ENCODE peak calls at places on chromosome 16, in six cellular contexts. C is SK-N-SH, L is GM12878, H is K562, F is HepG2, E is HCT116. K is an unnamed sample.
A peak's percentile ranks its signal among the peaks of the same experiment; 100 is the strongest.

GRCh38 chr16:77805403-77805802 is 17.0 kb downstream of the VAT1L start:
- DNase-seq in L (no peak), H (no peak), E (no peak), F (no peak), C (peak; percentile 34), K (no peak)

GRCh38 chr16:84661418-84662060 is 13.2 kb downstream of the KLHL36 start:
- DNase-seq in E (no peak), F (no peak), C (no peak), H (no peak), L (no peak), K (no peak)

GRCh38 chr16:54720259-54720658 is 210.4 kb upstream of the IRX5 start:
- DNase-seq in L (no peak), C (no peak), H (no peak), F (peak; percentile 7), E (no peak), K (no peak)

GRCh38 chr16:66306366-66307150 is 59.9 kb upstream of the CDH5 start:
- DNase-seq in H (no peak), E (no peak), C (no peak), L (no peak), F (no peak), K (no peak)

GRCh38 chr16:69187387-69187890 is 475 bp downstream of the SNTB2 start:
- DNase-seq in E (no peak), F (no peak), C (peak; percentile 87), L (no peak), H (peak; percentile 45), K (no peak)

GRCh38 chr16:82824408-82824807 is 197.6 kb downstream of the CDH13 start:
- DNase-seq in H (peak; percentile 1), E (no peak), C (no peak), F (no peak), L (no peak), K (no peak)

GRCh38 chr16:82938108-82938507 is 311.3 kb downstream of the CDH13 start:
- DNase-seq in L (no peak), H (no peak), E (no peak), F (no peak), C (no peak), K (no peak)

GRCh38 chr16:51939371-51940005 is 607.5 kb downstream of the TOX3 start:
- DNase-seq in H (no peak), L (no peak), E (no peak), C (peak; percentile 68), F (no peak), K (no peak)

GRCh38 chr16:19884611-19885455 is at the start of gene GPRC5B:
- DNase-seq in C (peak; percentile 91), E (no peak), H (peak; percentile 62), F (no peak), L (no peak), K (no peak)

GRCh38 chr16:85457366-85457765 is 155.8 kb upstream of the GSE1 start:
- DNase-seq in E (no peak), H (no peak), C (no peak), L (no peak), F (no peak), K (no peak)

GRCh38 chr16:77043076-77043475 is 147.9 kb upstream of the MON1B start:
- DNase-seq in H (peak; percentile 7), F (no peak), L (no peak), C (peak; percentile 39), E (peak; percentile 8), K (no peak)

GRCh38 chr16:82852388-82852998 is 225.7 kb downstream of the CDH13 start:
- DNase-seq in L (no peak), H (no peak), E (no peak), F (no peak), C (no peak), K (no peak)

GRCh38 chr16:69904495-69905170 is 46.5 kb upstream of the CLEC18A start:
- DNase-seq in F (no peak), C (no peak), L (no peak), H (peak; percentile 14), E (no peak), K (no peak)

GRCh38 chr16:30356401-30357084 is 1.4 kb upstream of the CD2BP2 start:
- DNase-seq in L (no peak), F (no peak), E (no peak), H (no peak), C (peak; percentile 52), K (no peak)

GRCh38 chr16:72945081-72945480 is 102.8 kb downstream of the ZFHX3 start:
- DNase-seq in H (no peak), L (no peak), E (no peak), F (no peak), C (no peak), K (no peak)

GRCh38 chr16:8370374-8371015 is 219.8 kb downstream of the TMEM114 start:
- DNase-seq in L (no peak), H (peak; percentile 5), C (no peak), F (peak; percentile 28), E (no peak), K (peak; percentile 5)

GRCh38 chr16:30184430-30185140 is 1.2 kb downstream of the CORO1A start:
- DNase-seq in H (no peak), F (no peak), E (no peak), C (peak; percentile 67), L (peak; percentile 28), K (peak; percentile 46)

GRCh38 chr16:30958164-30959083 is 870 bp downstream of the SETD1A start:
- DNase-seq in C (peak; percentile 93), L (no peak), H (peak; percentile 74), E (peak; percentile 35), F (peak; percentile 71), K (peak; percentile 77)

GRCh38 chr16:29849505-29849904 is 13.5 kb downstream of the CDIPT start:
- DNase-seq in H (no peak), L (no peak), E (no peak), F (no peak), C (no peak), K (no peak)

GRCh38 chr16:83158320-83158957 is 531.7 kb downstream of the CDH13 start:
- DNase-seq in F (no peak), L (no peak), E (no peak), H (no peak), C (no peak), K (no peak)

GRCh38 chr16:81600275-81600674 is 155.7 kb downstream of the CMIP start:
- DNase-seq in F (peak; percentile 84), H (no peak), E (no peak), L (no peak), C (peak; percentile 81), K (no peak)

GRCh38 chr16:11994187-11995119 is 17.9 kb downstream of the SNX29 start:
- DNase-seq in H (peak; percentile 22), E (no peak), F (peak; percentile 35), L (no peak), C (no peak), K (no peak)

GRCh38 chr16:48395375-48395774 is 10.2 kb upstream of the SIAH1 start:
- DNase-seq in E (no peak), L (no peak), F (no peak), H (no peak), C (no peak), K (no peak)

GRCh38 chr16:24534634-24535033 is 4.7 kb upstream of the RBBP6 start:
- DNase-seq in L (no peak), F (peak; percentile 59), E (no peak), H (no peak), C (no peak), K (no peak)

GRCh38 chr16:84461029-84461415 is 43.4 kb downstream of the MEAK7 start:
- DNase-seq in H (no peak), L (no peak), C (no peak), E (no peak), F (no peak), K (no peak)

GRCh38 chr16:48385272-48385953 is at the start of gene SIAH1:
- DNase-seq in L (no peak), F (peak; percentile 71), E (no peak), C (peak; percentile 98), H (peak; percentile 91), K (peak; percentile 50)

GRCh38 chr16:24717411-24717810 is 12.0 kb upstream of the TNRC6A start:
- DNase-seq in H (no peak), E (no peak), L (no peak), F (no peak), C (no peak), K (no peak)

DNA sequence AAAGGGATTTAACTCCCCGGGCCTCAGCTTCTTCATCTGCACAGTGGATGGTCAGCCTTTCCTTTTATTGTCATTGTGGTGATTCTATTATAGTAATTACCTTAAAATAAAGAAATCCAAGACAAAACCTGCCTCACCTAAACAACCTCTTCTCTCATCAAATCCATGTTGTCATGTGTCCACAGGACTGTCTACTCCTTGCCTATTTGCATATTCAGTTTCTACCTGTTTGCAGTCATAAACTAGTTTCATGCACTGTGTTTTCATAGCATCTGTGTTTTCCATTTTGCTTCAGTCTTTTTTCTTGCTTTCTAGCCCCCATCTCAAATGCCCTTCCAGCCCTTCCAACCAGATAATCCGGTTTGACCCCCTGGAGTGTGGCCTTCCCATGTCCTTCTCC is 44.3 kb upstream of the CPNE2 start:
- DNase-seq in F (no peak), E (no peak), L (no peak), C (no peak), H (no peak), K (no peak)
- H3K36me3 ChIP-seq in F (no peaks in the 10 kb centered on the region), E (no peaks in the 10 kb centered on the region), L (peaks cover 17% of the 10 kb centered on the region), C (no peaks in the 10 kb centered on the region), H (no peaks in the 10 kb centered on the region), K (no peaks in the 10 kb centered on the region)

GRCh38 chr16:2981177-2981898 is 1.1 kb upstream of the PKMYT1 start:
- DNase-seq in H (peak; percentile 89), E (no peak), C (no peak), L (no peak), F (peak; percentile 72), K (no peak)
- TF ChIP-seq JUND in H (peak; percentile 54), E (no peak), C (no peak), L (no peak), F (no peak), K (no peak)

GRCh38 chr16:787261-787966 is 767 bp downstream of the RPUSD1 start:
- DNase-seq in H (peak; percentile 39), E (no peak), C (no peak), L (no peak), F (no peak), K (no peak)
- H3K36me3 ChIP-seq in H (peaks cover 59% of the 10 kb centered on the region), E (peaks cover 5% of the 10 kb centered on the region), C (peaks cover 16% of the 10 kb centered on the region), L (peaks cover 18% of the 10 kb centered on the region), F (peaks cover 5% of the 10 kb centered on the region), K (peaks cover 29% of the 10 kb centered on the region)

GRCh38 chr16:75130150-75130771 is 13.7 kb upstream of the LDHD start:
- DNase-seq in C (no peak), E (no peak), L (no peak), H (peak; percentile 58), F (peak; percentile 71), K (no peak)

GRCh38 chr16:75127713-75128415 is 11.3 kb upstream of the LDHD start:
- DNase-seq in L (no peak), F (no peak), H (no peak), C (no peak), E (no peak), K (no peak)

DNA sequence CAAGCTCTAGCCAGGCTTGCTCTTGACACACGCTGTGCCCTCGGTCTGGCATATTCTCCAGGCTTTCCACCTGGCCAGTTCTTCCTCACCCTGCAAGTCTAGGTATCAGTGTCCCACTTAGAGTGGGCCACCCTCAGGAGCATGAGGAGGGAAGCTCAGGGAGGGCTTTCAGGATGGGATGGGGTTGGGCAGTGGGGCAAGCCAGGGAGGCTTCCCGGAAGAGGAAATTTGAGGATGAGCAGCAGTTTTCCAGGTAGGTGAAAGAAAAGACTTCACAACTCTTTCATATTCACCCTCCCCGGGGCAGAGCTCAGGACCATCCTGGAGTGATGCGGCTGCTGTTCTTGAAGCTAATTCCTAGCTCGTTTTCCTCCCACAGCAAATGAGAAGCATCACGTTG is 14.5 kb upstream of the LDHD start:
- DNase-seq in L (no peak), E (no peak), H (no peak), F (no peak), C (no peak), K (no peak)
- TF ChIP-seq JUND in L (no peak), E (no peak), H (no peak), F (no peak), C (no peak), K (no peak)

K was measured in H1.